ENCODE peak calls at places on chromosomes 7 and 10, in five cellular contexts. V, N, S, Y and B are unnamed samples.

GRCh38 chr10:103254538-103255325 is 9.0 kb downstream of the RPEL1 start:
- DNase-seq in V (peak), N (peak), S (no peak), Y (no peak), B (peak)

GRCh38 chr10:132096223-132096622 is 30.5 kb downstream of the JAKMIP3 start:
- DNase-seq in V (peak), N (peak), S (no peak), Y (peak), B (peak)

GRCh38 chr10:107409517-107409916 is 245.0 kb upstream of the SORCS1 start:
- DNase-seq in V (peak), N (no peak), S (no peak), Y (no peak), B (peak)

GRCh38 chr10:131830446-131831130 is 70.2 kb upstream of the PPP2R2D start:
- DNase-seq in V (no peak), N (no peak), S (no peak), Y (no peak), B (no peak)

GRCh38 chr7:115146148-115146547 is 224.3 kb downstream of the MDFIC start:
- DNase-seq in V (peak), N (no peak), S (no peak), Y (no peak), B (peak)

GRCh38 chr7:102425639-102426267 is 7.6 kb upstream of the ORAI2 start:
- DNase-seq in V (no peak), N (no peak), S (peak), Y (no peak), B (no peak)

GRCh38 chr10:93406367-93407145 is 75.6 kb downstream of the MYOF start:
- DNase-seq in V (peak), N (no peak), S (no peak), Y (no peak), B (no peak)

GRCh38 chr7:92832623-92833023 is 3.8 kb downstream of the CDK6 start:
- DNase-seq in V (peak), N (no peak), S (no peak), Y (no peak), B (no peak)

GRCh38 chr7:17535776-17536175 is 237.3 kb downstream of the AHR start:
- DNase-seq in V (peak), N (peak), S (no peak), Y (no peak), B (no peak)

GRCh38 chr7:139080905-139081304 is 28.6 kb downstream of the ZC3HAV1 start:
- DNase-seq in V (no peak), N (no peak), S (no peak), Y (no peak), B (no peak)

DNA sequence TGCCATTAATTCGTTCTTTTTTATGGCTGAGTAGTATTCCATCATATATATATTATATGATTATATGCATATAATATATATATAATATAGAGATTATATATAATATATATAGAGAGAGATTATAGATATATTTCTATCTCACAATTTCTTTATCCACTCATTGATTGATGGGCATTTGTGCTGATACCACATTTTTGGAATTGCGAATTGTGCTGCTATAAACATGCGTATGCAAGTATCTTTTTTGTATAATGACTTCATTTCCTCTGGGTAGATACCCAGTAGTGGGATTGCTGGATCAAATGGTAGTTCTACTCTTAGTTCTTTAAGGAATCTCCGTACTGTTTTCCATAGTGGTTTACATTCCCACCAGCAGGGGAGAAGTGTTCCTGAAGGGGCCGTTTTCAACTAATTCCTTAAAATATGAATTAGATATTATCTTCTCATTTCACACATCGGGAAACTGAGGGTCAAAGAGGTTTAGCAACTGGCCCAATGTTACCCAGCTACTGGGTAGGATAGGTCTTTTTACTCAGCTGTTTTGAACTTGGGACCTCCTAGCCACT is 16.5 kb downstream of the NFE2L3 start:
- DNase-seq in V (no peak), N (no peak), S (no peak), Y (no peak), B (no peak)
- TF ChIP-seq CTCF in V (no peak), N (peak), S (no peak), Y (no peak), B (no peak)

GRCh38 chr10:43605850-43606322 is 352 bp upstream of the ZNF485 start:
- DNase-seq in V (no peak), N (no peak), S (no peak), Y (no peak), B (no peak)
- TF ChIP-seq CTCF in V (no peak), N (no peak), S (no peak), Y (no peak), B (no peak)

GRCh38 chr7:108384721-108385483 is 71.3 kb downstream of the NRCAM start:
- DNase-seq in V (no peak), N (no peak), S (no peak), Y (no peak), B (no peak)
- TF ChIP-seq CTCF in V (peak), N (no peak), S (no peak), Y (no peak), B (no peak)

DNA sequence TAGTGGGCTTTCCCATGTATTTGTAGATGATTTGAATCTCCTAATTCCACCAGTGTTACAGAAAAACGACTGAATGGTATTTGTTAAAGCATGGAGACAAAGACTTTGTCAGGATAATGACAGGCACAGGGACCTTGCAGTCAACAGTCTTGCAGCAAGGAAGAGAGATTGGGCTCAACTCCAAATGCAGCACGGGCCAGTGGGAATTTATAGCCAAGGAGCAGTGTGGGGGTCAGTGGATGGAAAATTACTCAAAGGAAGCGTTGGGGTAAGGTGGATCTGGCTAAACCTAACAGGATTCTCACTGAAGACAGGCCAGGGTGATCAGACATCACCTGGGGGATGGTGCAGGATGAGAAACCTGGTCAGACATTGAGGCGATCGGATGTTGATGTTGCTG is 24.3 kb downstream of the CPVL start:
- DNase-seq in V (no peak), N (no peak), S (peak), Y (no peak), B (no peak)
- TF ChIP-seq CTCF in V (no peak), N (no peak), S (no peak), Y (no peak), B (no peak)

GRCh38 chr10:25191162-25191895 is 16.5 kb downstream of the GPR158 start:
- DNase-seq in V (no peak), N (no peak), S (no peak), Y (no peak), B (no peak)
- TF ChIP-seq CTCF in V (no peak), N (no peak), S (no peak), Y (no peak), B (no peak)

DNA sequence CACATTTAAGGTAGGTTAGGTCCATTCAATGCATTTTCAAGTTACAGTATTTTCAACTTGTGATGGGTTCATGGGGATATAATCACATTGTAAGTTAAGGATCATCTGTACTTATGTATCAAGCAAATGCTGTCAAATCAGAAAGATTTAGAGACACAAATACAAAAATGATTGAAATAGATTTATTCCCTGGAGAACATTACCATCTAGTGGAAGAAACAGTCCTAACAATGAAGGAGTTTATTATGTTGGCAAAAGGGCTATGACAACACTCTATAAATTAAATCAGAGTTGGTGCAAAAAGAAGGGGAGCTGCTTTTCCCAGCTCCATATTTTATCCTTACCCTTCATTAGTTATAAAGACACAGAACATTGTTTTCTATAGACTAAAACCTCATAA is 69.0 kb downstream of the PRSS58 start:
- DNase-seq in V (peak), N (no peak), S (no peak), Y (no peak), B (no peak)
- TF ChIP-seq CTCF in V (peak), N (peak), S (peak), Y (no peak), B (no peak)

DNA sequence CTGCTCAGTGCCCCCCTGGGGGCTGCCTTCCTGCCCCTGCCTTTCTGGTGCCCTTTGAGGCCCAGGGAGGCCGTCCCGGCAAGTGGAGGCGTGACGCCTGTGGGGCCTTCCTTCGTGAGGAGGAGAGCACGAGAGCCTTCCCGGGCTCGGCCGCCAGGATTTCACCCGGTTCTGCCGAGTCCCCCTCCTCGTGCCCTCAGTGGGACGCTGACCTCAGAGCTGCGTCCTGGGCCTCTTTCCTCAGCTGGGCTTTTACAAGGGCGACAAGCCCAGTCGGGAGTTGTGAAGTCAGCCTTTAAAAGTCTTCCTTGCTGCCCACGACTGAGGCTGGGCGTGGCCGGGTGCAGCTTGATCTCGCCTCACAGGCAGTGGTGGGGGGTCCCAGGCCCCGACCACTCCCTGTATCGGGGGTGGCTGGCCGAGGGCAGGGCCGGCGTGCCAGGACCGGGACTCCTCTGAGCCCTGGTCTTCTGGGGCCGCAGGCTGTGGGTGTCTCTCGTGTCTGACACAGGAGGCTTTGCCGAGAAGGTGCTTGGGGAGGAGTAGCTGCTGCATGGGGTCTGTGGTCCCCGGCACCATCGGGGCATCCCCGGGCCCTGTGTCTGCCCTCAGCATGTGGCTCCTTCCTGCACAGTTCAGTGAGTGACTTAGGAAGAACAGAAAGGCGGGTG is 41.8 kb downstream of the FAM20C start:
- DNase-seq in V (no peak), N (no peak), S (peak), Y (no peak), B (no peak)
- TF ChIP-seq CTCF in V (no peak), N (no peak), S (no peak), Y (no peak), B (no peak)

DNA sequence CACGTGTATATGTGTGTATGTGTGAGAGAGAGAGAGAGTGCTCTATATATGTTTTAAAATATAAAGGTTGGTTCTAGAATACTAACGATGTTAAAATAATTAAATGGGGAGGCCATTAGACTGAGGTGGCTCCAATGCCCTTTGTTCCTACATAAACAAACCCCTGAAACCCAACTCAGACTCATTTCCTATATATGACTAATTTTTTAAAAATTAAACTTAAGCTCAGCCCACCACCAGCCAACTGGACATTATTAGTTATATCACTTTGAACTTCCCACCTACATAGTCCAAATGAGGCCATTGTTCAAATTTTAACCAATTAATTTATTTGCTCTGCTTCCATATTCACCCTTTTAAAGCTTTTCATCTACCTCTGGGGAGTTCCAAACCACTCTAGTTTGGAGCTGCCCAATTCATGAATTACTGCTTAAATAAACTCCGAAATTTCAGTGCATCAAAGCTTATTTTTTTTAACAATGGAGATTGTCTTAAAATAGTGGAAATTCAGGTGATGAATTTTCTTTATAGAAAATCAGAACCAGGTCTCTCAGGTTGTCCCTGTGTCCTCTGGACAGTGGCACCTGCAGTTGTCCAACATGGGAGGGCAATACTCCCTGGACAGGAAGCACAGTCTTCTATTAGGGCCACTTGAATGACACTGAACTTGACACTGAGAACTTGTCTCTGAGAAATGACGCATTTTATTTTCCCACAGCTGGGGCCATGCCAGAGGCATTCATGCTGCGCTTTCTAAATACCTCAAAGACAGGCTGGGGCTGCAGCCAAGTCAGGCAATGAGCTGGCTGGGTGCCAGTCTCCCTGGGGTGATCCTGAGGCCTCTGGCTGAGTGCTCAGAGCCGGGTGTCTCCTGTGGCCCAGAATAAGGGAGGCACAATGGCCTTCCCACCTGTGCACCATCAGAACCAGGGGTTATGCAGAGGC is 109.5 kb upstream of the TMEM72 start:
- DNase-seq in V (peak), N (peak), S (peak), Y (peak), B (peak)
- TF ChIP-seq CTCF in V (no peak), N (no peak), S (no peak), Y (no peak), B (no peak)

DNA sequence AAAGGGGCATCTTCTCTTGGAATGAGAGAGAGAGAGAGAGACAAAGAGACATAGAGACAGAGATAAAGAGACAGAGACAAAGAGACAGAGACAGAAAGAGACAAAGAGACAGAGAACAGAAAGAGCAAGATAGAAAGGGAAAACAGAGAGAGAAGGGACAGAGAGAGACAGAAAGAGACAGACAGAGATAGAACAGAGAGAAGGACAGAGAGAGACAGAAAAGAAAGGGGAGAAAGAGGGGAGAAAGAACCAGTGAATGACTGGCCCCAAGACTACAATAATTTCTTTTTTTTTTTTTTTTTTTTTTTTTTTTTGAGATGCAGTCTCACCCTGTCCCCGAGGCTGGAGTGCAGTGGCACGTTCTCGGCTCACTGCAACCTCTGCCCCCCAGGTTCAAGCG is 7.6 kb downstream of the TMEM130 start:
- DNase-seq in V (no peak), N (no peak), S (no peak), Y (no peak), B (no peak)
- TF ChIP-seq CTCF in V (no peak), N (no peak), S (no peak), Y (no peak), B (no peak)

DNA sequence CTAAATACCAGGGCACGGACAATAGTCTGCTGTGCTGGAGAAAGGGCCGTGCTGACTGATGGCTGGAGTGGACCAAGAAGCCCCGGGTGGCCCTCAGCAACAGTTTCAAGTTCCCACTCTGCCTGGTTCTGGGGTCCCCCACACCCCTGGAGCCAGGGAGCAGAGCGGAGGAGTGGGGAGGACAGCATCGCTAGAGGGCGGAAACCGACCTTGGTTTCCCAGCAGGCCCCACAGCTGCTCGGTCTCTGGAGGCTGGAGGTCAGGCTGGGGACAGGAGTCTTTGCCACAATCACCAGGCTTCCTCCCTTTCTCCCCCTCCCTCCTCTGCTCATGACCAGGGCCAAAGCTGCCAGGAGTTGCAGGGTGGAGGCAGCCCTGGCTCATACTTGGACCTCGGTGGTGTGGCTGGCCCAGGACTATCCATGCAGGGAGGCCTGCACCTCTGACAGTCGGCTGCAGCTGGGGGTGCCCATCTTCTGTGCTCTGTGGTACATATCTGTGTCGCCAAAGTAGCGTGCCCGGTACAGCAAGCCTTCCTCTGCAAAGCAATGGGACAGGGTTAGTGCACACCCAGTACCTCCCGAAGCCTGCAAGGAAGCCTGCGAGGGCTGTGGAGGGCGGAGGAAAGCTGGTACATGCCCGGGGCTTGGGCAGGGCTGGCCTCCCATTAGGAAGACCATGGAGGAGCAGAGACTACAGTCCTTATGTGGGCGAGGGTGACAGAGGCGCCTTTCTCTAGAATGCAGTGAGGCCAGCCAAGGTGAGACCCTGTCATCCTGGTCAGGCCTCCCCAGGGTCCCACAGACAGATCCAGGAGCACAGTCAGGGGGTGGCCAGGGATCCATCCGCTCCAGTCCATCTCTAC is 19.1 kb downstream of the DNAJB12 start:
- DNase-seq in V (peak), N (no peak), S (peak), Y (peak), B (no peak)
- TF ChIP-seq CTCF in V (peak), N (no peak), S (peak), Y (peak), B (no peak)